ENCODE peak calls at places on chromosomes 11 and 22, in six cellular contexts. R is esophagus squamous epithelium, T is uterus, O is AG04450, M is IMR-90, E is brain microvascular endothelial cell. U is an unnamed sample.

GRCh38 chr11:15780837-15781236 is 575.5 kb downstream of the SOX6 start:
- DNase-seq in T (no peak), O (no peak), R (no peak), E (no peak), M (no peak), U (no peak)

GRCh38 chr22:33070600-33070999 is 12.4 kb upstream of the SYN3 start:
- DNase-seq in T (no peak), E (no peak), O (no peak), R (no peak), M (no peak), U (no peak)

GRCh38 chr11:69356703-69357457 is 62.9 kb downstream of the MYEOV start:
- DNase-seq in R (no peak), M (no peak), E (peak), O (no peak), T (no peak), U (no peak)

GRCh38 chr11:64015510-64015909 is 20.2 kb upstream of the FLRT1 start:
- DNase-seq in T (no peak), M (no peak), R (no peak), E (no peak), O (no peak), U (no peak)

GRCh38 chr22:46628756-46629155 is 8.6 kb downstream of the GRAMD4 start:
- DNase-seq in T (no peak), E (no peak), O (no peak), R (no peak), M (no peak), U (no peak)

GRCh38 chr11:117828641-117829368 is 4.3 kb upstream of the FXYD2 start:
- DNase-seq in T (peak), E (peak), M (peak), O (peak), R (no peak), U (peak)

GRCh38 chr22:44684506-44685383 is 17.3 kb upstream of the PRR5 start:
- DNase-seq in E (peak), R (peak), T (peak), O (peak), M (peak), U (peak)

GRCh38 chr11:127628463-127628785 is 627.9 kb upstream of the KIRREL3 start:
- DNase-seq in O (no peak), M (no peak), E (no peak), R (no peak), T (no peak), U (no peak)

GRCh38 chr11:102807921-102808320 is 10.0 kb upstream of the MMP1 start:
- DNase-seq in M (peak), T (no peak), O (no peak), R (no peak), E (peak), U (no peak)

GRCh38 chr11:125448136-125448535 is 47.9 kb downstream of the FEZ1 start:
- DNase-seq in O (no peak), E (no peak), M (peak), R (no peak), T (no peak), U (peak)

GRCh38 chr11:43130616-43131015 is 181.2 kb upstream of the API5 start:
- DNase-seq in T (no peak), O (no peak), M (no peak), E (no peak), R (no peak), U (no peak)

GRCh38 chr11:46363455-46363920 is 16.2 kb downstream of the DGKZ start:
- DNase-seq in E (peak), M (peak), R (no peak), T (no peak), O (no peak), U (peak)

GRCh38 chr11:125429807-125430678 is 66.0 kb downstream of the FEZ1 start:
- DNase-seq in M (no peak), T (no peak), O (no peak), R (no peak), E (no peak), U (no peak)

GRCh38 chr11:69908511-69909220 is 89.5 kb upstream of the FGF3 start:
- DNase-seq in T (no peak), R (no peak), O (no peak), E (no peak), M (no peak), U (no peak)

GRCh38 chr11:26901162-26901561 is 92.8 kb upstream of the FIBIN start:
- DNase-seq in O (no peak), E (no peak), M (no peak), T (peak), R (no peak), U (no peak)

GRCh38 chr22:38414009-38414395 is 41.0 kb downstream of the KCNJ4 start:
- DNase-seq in R (no peak), E (no peak), M (no peak), O (no peak), T (peak), U (no peak)

GRCh38 chr11:18705651-18706281 is 7.2 kb downstream of the TMEM86A start:
- DNase-seq in M (no peak), O (no peak), E (no peak), R (no peak), T (peak), U (no peak)

GRCh38 chr11:30916764-30917163 is 330.6 kb upstream of the MPPED2 start:
- DNase-seq in T (no peak), E (no peak), M (no peak), R (no peak), O (no peak), U (no peak)

GRCh38 chr11:8963569-8964323 is 496 bp downstream of the TMEM9B start:
- DNase-seq in O (no peak), M (no peak), E (no peak), R (peak), T (peak), U (peak)
- TF ChIP-seq CTCF in O (no peak), M (no peak), E (no peak), R (no peak), T (no peak), U (no peak)

DNA sequence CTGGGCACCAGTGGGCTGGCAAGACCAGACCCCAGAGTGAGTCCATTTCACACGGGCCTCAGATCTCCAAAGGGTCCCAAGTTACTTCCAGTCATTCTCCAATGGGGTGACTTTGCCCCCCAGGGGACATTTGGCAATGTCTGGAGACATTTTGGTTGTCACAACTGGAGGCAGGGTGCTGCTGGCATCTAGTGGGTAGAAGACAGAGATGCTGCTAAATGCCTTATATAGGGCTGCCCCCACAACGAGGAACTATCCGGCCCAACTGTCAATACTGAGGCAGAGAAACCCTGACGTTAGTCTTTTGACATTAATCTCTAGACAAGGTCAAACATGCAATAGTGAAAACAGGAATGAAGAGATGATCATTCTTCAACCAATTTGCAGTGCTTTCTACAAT is 6.4 kb downstream of the RTN4RL2 start:
- DNase-seq in R (no peak), O (no peak), T (no peak), E (no peak), M (no peak), U (no peak)
- TF ChIP-seq CTCF in R (no peak), O (no peak), T (no peak), E (no peak), M (no peak), U (no peak)

GRCh38 chr22:35470903-35471321 is 69.7 kb upstream of the RASD2 start:
- DNase-seq in T (no peak), M (peak), R (no peak), E (peak), O (no peak), U (no peak)
- TF ChIP-seq CTCF in T (no peak), M (peak), R (no peak), E (peak), O (no peak), U (no peak)

GRCh38 chr22:43289976-43290663 is 53.1 kb downstream of the SCUBE1 start:
- DNase-seq in T (peak), R (no peak), M (peak), O (no peak), E (no peak), U (no peak)
- TF ChIP-seq CTCF in T (no peak), R (no peak), M (no peak), O (no peak), E (no peak), U (no peak)

GRCh38 chr11:12126352-12127019 is 16.1 kb downstream of the MICAL2 start:
- DNase-seq in M (peak), T (no peak), E (peak), R (no peak), O (no peak), U (peak)
- TF ChIP-seq CTCF in M (no peak), T (no peak), E (peak), R (no peak), O (no peak), U (no peak)

GRCh38 chr11:112073941-112074811 is at the start of the genes NKAPD1 and PIH1D2:
- DNase-seq in T (peak), O (peak), M (peak), E (peak), R (peak), U (peak)
- TF ChIP-seq CTCF in T (peak), O (peak), M (no peak), E (peak), R (no peak), U (no peak)

GRCh38 chr11:33344611-33345010 is 87.4 kb downstream of the HIPK3 start:
- DNase-seq in M (peak), R (no peak), T (no peak), O (no peak), E (no peak), U (no peak)
- TF ChIP-seq CTCF in M (no peak), R (no peak), T (no peak), O (peak), E (no peak), U (no peak)

DNA sequence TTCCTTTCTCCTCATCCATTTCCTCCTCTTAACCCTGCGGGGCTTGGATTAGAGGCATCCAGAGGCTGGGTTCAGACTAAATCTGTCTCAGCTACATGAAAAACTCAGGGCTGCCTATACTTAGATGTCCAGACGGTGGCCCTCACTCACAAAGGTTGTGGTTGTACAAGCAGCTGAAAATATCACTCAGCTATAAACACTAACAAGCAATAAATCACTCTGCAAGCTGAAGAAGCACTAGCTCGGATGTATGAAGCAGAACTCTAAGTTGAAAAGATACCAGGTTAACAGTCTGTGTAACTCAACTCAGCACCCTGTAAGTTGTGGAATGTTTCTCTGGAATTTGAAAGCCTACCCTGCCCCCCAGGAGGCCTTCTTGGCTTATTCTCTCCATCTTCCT is 82.9 kb downstream of the EXT2 start:
- DNase-seq in E (peak), M (peak), T (no peak), R (no peak), O (peak), U (no peak)
- TF ChIP-seq CTCF in E (peak), M (peak), T (no peak), R (no peak), O (peak), U (no peak)